ENCODE peak calls at places on chromosomes 7 and 10, in four cellular contexts. Z is suprapubic skin, E is endothelial cell of umbilical vein, U is astrocyte. P is an unnamed sample.
A peak's percentile ranks its signal among the peaks of the same experiment; 100 is the strongest.

GRCh38 chr10:25758041-25758457 is 176.0 kb upstream of the MYO3A start:
- DNase-seq in U (peak; percentile 36), Z (no peak), E (no peak), P (no peak)

GRCh38 chr10:63628526-63629362 is 107.5 kb downstream of the REEP3 start:
- DNase-seq in U (peak; percentile 29), E (peak; percentile 91), Z (no peak), P (no peak)

GRCh38 chr10:22997102-22997501 is 69.2 kb downstream of the ARMC3 start:
- DNase-seq in E (peak; percentile 7), Z (no peak), U (peak; percentile 33), P (no peak)

GRCh38 chr7:129748710-129749109 is 137.2 kb downstream of the NRF1 start:
- DNase-seq in Z (no peak), U (no peak), E (no peak), P (no peak)

GRCh38 chr7:159125104-159125943 is 19.3 kb downstream of the VIPR2 start:
- DNase-seq in Z (peak; percentile 53), U (no peak), E (no peak), P (no peak)

GRCh38 chr10:113524539-113525490 is 28.0 kb upstream of the HABP2 start:
- DNase-seq in Z (peak; percentile 58), E (no peak), U (peak; percentile 14), P (no peak)

GRCh38 chr7:2958416-2959342 is 85.0 kb downstream of the CARD11 start:
- DNase-seq in U (no peak), Z (no peak), E (no peak), P (no peak)

GRCh38 chr7:96426027-96426426 is 104.1 kb upstream of the SLC25A13 start:
- DNase-seq in E (peak; percentile 78), U (no peak), Z (no peak), P (no peak)

GRCh38 chr10:60517805-60518204 is 128.1 kb upstream of the ANK3 start:
- DNase-seq in U (peak; percentile 30), Z (no peak), E (no peak), P (no peak)

GRCh38 chr7:104149822-104150221 is 58.0 kb downstream of the ORC5 start:
- DNase-seq in Z (no peak), E (no peak), U (no peak), P (no peak)

GRCh38 chr7:102069913-102070629 is 216.6 kb upstream of the SH2B2 start:
- DNase-seq in U (no peak), E (no peak), Z (no peak), P (no peak)

GRCh38 chr10:132546567-132547420 is 9.2 kb downstream of the INPP5A start:
- DNase-seq in U (no peak), E (no peak), Z (no peak), P (no peak)

GRCh38 chr10:100506596-100507356 is 12.9 kb downstream of the SEC31B start:
- DNase-seq in U (peak; percentile 55), E (no peak), Z (no peak), P (no peak)

GRCh38 chr7:4739528-4739992 is 35.9 kb upstream of the AP5Z1 start:
- DNase-seq in U (peak; percentile 45), Z (no peak), E (no peak), P (peak; percentile 33)

GRCh38 chr10:116836902-116837513 is 12.3 kb upstream of the ENO4 start:
- DNase-seq in U (no peak), E (peak; percentile 44), Z (no peak), P (no peak)

GRCh38 chr7:41869091-41869490 is 166.2 kb upstream of the INHBA start:
- DNase-seq in Z (no peak), U (peak; percentile 71), E (no peak), P (no peak)

GRCh38 chr7:33091111-33091531 is 18.1 kb downstream of the RP9 start:
- DNase-seq in E (no peak), Z (no peak), U (peak; percentile 92), P (no peak)

GRCh38 chr7:43260980-43261878 is 148.8 kb downstream of the HECW1 start:
- DNase-seq in E (peak; percentile 70), U (peak; percentile 65), Z (no peak), P (peak; percentile 36)

GRCh38 chr10:646118-646524 is 43.3 kb downstream of the DIP2C start:
- DNase-seq in Z (peak; percentile 67), U (no peak), E (no peak), P (no peak)

GRCh38 chr7:44051611-44052220 is 7.2 kb downstream of the DBNL start:
- DNase-seq in E (no peak), Z (peak; percentile 45), U (no peak), P (no peak)

GRCh38 chr7:82507365-82507975 is 63.9 kb upstream of the CACNA2D1 start:
- DNase-seq in Z (no peak), E (no peak), U (no peak), P (no peak)

GRCh38 chr10:97498076-97498840 is at the start of gene MMS19:
- DNase-seq in U (peak; percentile 92), Z (peak; percentile 100), E (peak; percentile 99), P (peak; percentile 99)

GRCh38 chr10:97497572-97498075 is 598 bp downstream of the MMS19 start:
- DNase-seq in Z (peak; percentile 92), U (peak; percentile 68), E (peak; percentile 74), P (peak; percentile 62)

GRCh38 chr10:97498841-97499560 is at the start of gene UBTD1:
- DNase-seq in Z (peak; percentile 85), E (peak; percentile 66), U (peak; percentile 34), P (peak; percentile 51)

GRCh38 chr10:97499561-97500296 is 1.0 kb downstream of the UBTD1 start:
- DNase-seq in U (peak; percentile 42), E (peak; percentile 57), Z (peak; percentile 88), P (no peak)

DNA sequence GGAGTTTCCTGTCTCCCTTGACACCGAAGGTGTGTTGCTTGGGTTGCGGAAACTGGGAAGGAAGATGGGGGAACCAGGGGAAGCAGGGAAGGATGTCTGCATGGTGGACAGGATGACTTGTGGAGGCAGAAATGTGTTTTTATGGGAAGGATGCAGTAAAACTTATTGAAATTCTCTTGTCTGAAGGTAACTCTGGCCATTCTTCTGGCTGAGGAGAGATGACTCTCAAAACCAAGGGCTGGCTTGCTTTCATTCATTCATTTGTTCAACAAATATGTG is 1.5 kb downstream of the UBTD1 start:
- DNase-seq in E (peak; percentile 72), U (no peak), Z (no peak), P (no peak)
- H3K4me3 ChIP-seq in E (peak overlapping the region; percentile 64), U (peak overlapping the region; percentile 97), Z (peak overlapping the region; percentile 81), P (no peak overlapping the region)

DNA sequence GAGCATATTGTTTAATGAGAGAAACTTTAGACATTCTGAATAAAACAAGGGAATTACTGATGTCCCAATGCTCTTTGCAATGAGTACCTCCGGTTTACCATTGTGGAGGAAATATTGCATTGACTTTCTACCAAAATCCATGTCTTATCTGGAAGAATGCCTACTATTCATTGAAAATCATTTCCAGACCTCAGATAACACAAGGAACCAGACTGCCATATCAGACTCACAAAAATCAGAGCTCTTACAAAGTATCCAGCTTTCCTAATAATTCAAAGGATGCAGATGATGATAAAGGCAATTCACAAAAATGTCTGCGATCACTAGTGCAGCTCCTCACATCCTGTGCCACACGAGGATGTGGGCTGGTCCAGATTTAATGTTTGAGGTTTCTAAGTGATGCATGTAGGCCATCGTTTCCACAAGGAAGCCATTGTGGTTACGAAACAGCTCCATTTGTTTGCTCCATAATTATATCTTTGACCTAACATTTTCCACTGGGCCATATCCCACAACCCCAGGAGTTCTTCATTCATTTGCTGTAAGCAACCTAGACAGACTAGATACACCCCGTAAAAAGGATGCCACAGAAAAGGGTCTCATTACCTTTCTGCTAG is 831.1 kb upstream of the C7orf33 start:
- DNase-seq in Z (no peak), E (no peak), U (no peak), P (no peak)
- H3K4me3 ChIP-seq in Z (no peak overlapping the region), E (no peak overlapping the region), U (no peak overlapping the region), P (no peak overlapping the region)

GRCh38 chr7:31971049-31971665 is 99.0 kb downstream of the PDE1C start:
- DNase-seq in U (peak; percentile 66), E (no peak), Z (no peak), P (no peak)
- H3K4me3 ChIP-seq in U (no peak overlapping the region), E (no peak overlapping the region), Z (no peak overlapping the region), P (no peak overlapping the region)

GRCh38 chr7:93427107-93427506 is 147.4 kb downstream of the CALCR start:
- DNase-seq in Z (no peak), E (no peak), U (no peak), P (no peak)
- H3K4me3 ChIP-seq in Z (no peak overlapping the region), E (no peak overlapping the region), U (no peak overlapping the region), P (no peak overlapping the region)

DNA sequence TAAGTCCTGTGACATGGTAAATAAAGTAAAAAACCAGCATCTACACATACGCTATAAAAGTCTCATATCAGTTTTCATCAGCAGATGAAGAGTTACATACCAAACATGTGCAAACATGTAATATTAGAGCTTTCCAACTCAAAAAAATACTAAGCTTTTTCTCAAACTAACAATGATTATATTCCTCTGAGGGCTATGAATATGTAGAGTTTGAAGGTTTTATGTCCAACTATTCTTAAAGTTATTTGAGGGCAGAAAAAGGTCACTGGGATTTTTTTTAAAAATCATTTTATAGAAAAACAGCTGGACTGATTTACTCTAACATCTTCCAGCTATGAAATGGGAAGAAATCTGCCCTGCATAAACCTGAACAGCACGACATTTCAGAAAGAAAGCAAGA is 67.0 kb downstream of the SKIDA1 start:
- DNase-seq in E (no peak), U (no peak), Z (no peak), P (no peak)
- H3K4me3 ChIP-seq in E (no peak overlapping the region), U (no peak overlapping the region), Z (no peak overlapping the region), P (no peak overlapping the region)